ENCODE peak calls at places on chromosomes 11 and 22, in nine cellular contexts. H is GM13977; Q is left ventricle myocardium inferior; D is anterior cingulate cortex; B is stimulated activated CD8-positive, alpha-beta memory T cell treated with anti-CD3 and anti-CD28 coated beads, Interleukin-15, amount 100 ng/mL, for 24 hours; C is activated CD4-positive, alpha-beta T cell treated with anti-CD3 and anti-CD28 coated beads for 36 hours; K is fibroblast of lung; A is iris pigment epithelial cell; Y is endodermal cell. R is an unnamed sample.

GRCh38 chr11:76856571-76856970 is 4.1 kb upstream of the ACER3 start:
- DNase-seq in H (no peak), Y (no peak), C (no peak), A (no peak), K (no peak), B (no peak), D (no peak), Q (no peak), R (no peak)

GRCh38 chr11:17978553-17979287 is 34.1 kb downstream of the SERGEF start:
- DNase-seq in B (no peak), C (peak; percentile 57), K (peak; percentile 36), H (peak; percentile 31), Y (peak; percentile 89), D (peak; percentile 12), A (peak; percentile 48), Q (peak; percentile 42), R (no peak)

GRCh38 chr11:70059971-70060370 is 18.1 kb upstream of the ANO1 start:
- DNase-seq in Y (no peak), K (no peak), B (no peak), H (no peak), Q (no peak), C (no peak), A (no peak), D (no peak), R (no peak)

GRCh38 chr11:116825854-116826750 is 3.0 kb upstream of the APOA4 start:
- DNase-seq in A (no peak), C (no peak), K (no peak), H (no peak), B (no peak), Y (no peak), D (no peak), Q (no peak), R (no peak)

GRCh38 chr11:35826949-35827348 is 116.9 kb upstream of the LDLRAD3 start:
- DNase-seq in A (no peak), K (no peak), C (no peak), H (no peak), Q (no peak), B (no peak), Y (peak; percentile 19), D (no peak), R (no peak)

GRCh38 chr11:45922425-45923082 is at the start of gene LARGE2:
- DNase-seq in K (no peak), B (no peak), Y (peak; percentile 93), D (no peak), Q (peak; percentile 8), H (peak; percentile 66), A (no peak), C (no peak), R (peak; percentile 64)

GRCh38 chr11:87604350-87604749 is 566.6 kb downstream of the TMEM135 start:
- DNase-seq in B (no peak), Y (no peak), D (no peak), A (no peak), H (no peak), C (no peak), Q (no peak), K (no peak), R (no peak)

GRCh38 chr11:36292311-36292722 is 3.1 kb upstream of the COMMD9 start:
- DNase-seq in Q (no peak), D (no peak), C (peak; percentile 25), H (peak; percentile 73), A (peak; percentile 54), B (no peak), Y (peak; percentile 57), K (peak; percentile 31), R (no peak)

GRCh38 chr11:6725386-6725896 is 42.3 kb upstream of the MRPL17 start:
- DNase-seq in Q (no peak), K (no peak), C (no peak), A (no peak), Y (no peak), H (no peak), D (no peak), B (no peak), R (no peak)

GRCh38 chr11:129861702-129862107 is 33.7 kb downstream of the NFRKB start:
- DNase-seq in C (no peak), H (no peak), B (no peak), K (peak; percentile 97), A (peak; percentile 96), Y (peak; percentile 82), Q (peak; percentile 56), D (no peak), R (peak; percentile 69)

GRCh38 chr11:128522063-128522942 is 65.1 kb downstream of the ETS1 start:
- DNase-seq in C (peak; percentile 95), D (peak; percentile 87), Y (peak; percentile 97), K (peak; percentile 99), Q (peak; percentile 94), A (peak; percentile 99), H (peak; percentile 97), B (peak; percentile 75), R (peak; percentile 80)

GRCh38 chr11:45927684-45928413 is 5.4 kb downstream of the LARGE2 start:
- DNase-seq in K (no peak), H (peak; percentile 24), C (no peak), D (no peak), Q (peak; percentile 5), B (no peak), A (no peak), Y (peak; percentile 38), R (no peak)

GRCh38 chr11:68751331-68751856 is at the start of gene TESMIN:
- DNase-seq in H (peak; percentile 99), C (peak; percentile 97), Y (peak; percentile 99), K (peak; percentile 43), D (peak; percentile 10), Q (peak; percentile 84), A (peak; percentile 62), B (peak; percentile 93), R (peak; percentile 81)

GRCh38 chr22:32753591-32753990 is 47.9 kb upstream of the TIMP3 start:
- DNase-seq in K (no peak), A (no peak), B (no peak), Q (no peak), D (no peak), C (no peak), H (no peak), Y (no peak), R (no peak)

GRCh38 chr22:28977050-28977449 is 84.6 kb downstream of the C22orf31 start:
- DNase-seq in D (no peak), C (no peak), B (no peak), A (no peak), Q (no peak), Y (no peak), K (peak; percentile 35), H (no peak), R (no peak)

GRCh38 chr11:95279921-95280861 is 49.2 kb upstream of the SESN3 start:
- DNase-seq in Y (peak; percentile 77), K (peak; percentile 59), C (no peak), A (peak; percentile 18), D (peak; percentile 54), B (no peak), Q (no peak), H (no peak), R (no peak)

GRCh38 chr22:43996170-43996980 is 27.7 kb upstream of the PARVB start:
- DNase-seq in D (no peak), Y (no peak), B (peak; percentile 26), C (peak; percentile 85), Q (peak; percentile 69), H (peak; percentile 83), K (no peak), A (no peak), R (no peak)

GRCh38 chr22:43412808-43413785 is 1.3 kb downstream of the MPPED1 start:
- DNase-seq in H (no peak), B (no peak), Y (no peak), Q (no peak), K (no peak), C (no peak), A (no peak), D (peak; percentile 27), R (no peak)

GRCh38 chr11:11864332-11864731 is 22.6 kb downstream of the USP47 start:
- DNase-seq in H (no peak), K (no peak), Q (no peak), B (no peak), D (no peak), C (no peak), Y (no peak), A (no peak), R (no peak)

GRCh38 chr11:61091373-61092279 is 10.7 kb upstream of the CD5 start:
- DNase-seq in Q (no peak), Y (peak; percentile 47), A (peak; percentile 45), B (no peak), K (peak; percentile 22), C (peak; percentile 84), H (peak; percentile 56), D (no peak), R (no peak)

GRCh38 chr11:30984827-30985226 is 384.7 kb downstream of the DCDC1 start:
- DNase-seq in K (peak; percentile 52), A (peak; percentile 28), D (no peak), Q (no peak), H (no peak), C (no peak), B (no peak), Y (no peak), R (no peak)

GRCh38 chr11:69554849-69555248 is 73.4 kb downstream of the LINC01488 start:
- DNase-seq in Q (no peak), C (no peak), Y (no peak), D (no peak), A (no peak), K (no peak), B (no peak), H (no peak), R (no peak)

GRCh38 chr11:113531575-113532451 is 56.6 kb upstream of the DRD2 start:
- DNase-seq in Y (peak; percentile 56), C (no peak), D (no peak), Q (no peak), B (no peak), A (no peak), H (no peak), K (no peak), R (no peak)

GRCh38 chr11:9600651-9601040 is 27.2 kb downstream of the WEE1 start:
- DNase-seq in Q (no peak), B (no peak), K (peak; percentile 58), A (no peak), C (peak; percentile 45), D (no peak), H (no peak), Y (peak; percentile 53), R (no peak)

GRCh38 chr11:12150831-12151382 is 40.5 kb downstream of the MICAL2 start:
- DNase-seq in D (peak; percentile 26), B (peak; percentile 17), K (peak; percentile 83), A (peak; percentile 96), H (no peak), Y (no peak), Q (no peak), C (peak; percentile 84), R (no peak)

GRCh38 chr11:66676279-66676919 is 1.3 kb downstream of the RBM4B start:
- DNase-seq in Y (no peak), B (no peak), C (no peak), Q (no peak), K (no peak), D (no peak), A (no peak), H (no peak), R (no peak)

GRCh38 chr11:35214792-35215193 is 75.8 kb downstream of the CD44 start:
- DNase-seq in Q (no peak), A (peak; percentile 98), D (no peak), C (peak; percentile 69), Y (peak; percentile 89), H (no peak), B (no peak), K (peak; percentile 100), R (no peak)

GRCh38 chr22:36763576-36763975 is 12.3 kb downstream of the IFT27 start:
- DNase-seq in C (no peak), K (no peak), B (no peak), Y (peak; percentile 8), H (no peak), D (no peak), Q (no peak), A (no peak), R (no peak)

GRCh38 chr11:96426356-96427103 is 36.7 kb downstream of the JRKL start:
- DNase-seq in H (peak; percentile 29), K (peak; percentile 39), Y (no peak), A (peak; percentile 45), B (no peak), Q (no peak), C (peak; percentile 28), D (no peak), R (no peak)

GRCh38 chr11:63945482-63946163 is 6.8 kb downstream of the NAA40 start:
- DNase-seq in C (peak; percentile 69), A (peak; percentile 67), D (peak; percentile 40), B (no peak), Q (peak; percentile 55), K (peak; percentile 58), H (peak; percentile 58), Y (peak; percentile 90), R (peak; percentile 22)

GRCh38 chr11:61425367-61426131 is 4.2 kb downstream of the CPSF7 start:
- DNase-seq in B (no peak), K (no peak), Y (no peak), C (no peak), A (no peak), Q (no peak), D (no peak), H (no peak), R (no peak)